ENCODE peak calls at places on chromosomes 11 and 22, in four cellular contexts. Y is H9, F is left ventricle myocardium inferior, T is gastrocnemius medialis. C is an unnamed sample. For H3K4me1 and H3K9me3, the result is how much of the 10 kb centered on the place peaks cover.

GRCh38 chr11:125263268-125263790 is 98.8 kb downstream of the PKNOX2 start:
- DNase-seq in T (peak), Y (peak), F (peak), C (peak)

GRCh38 chr11:84558085-84558905 is 1068.8 kb downstream of the DLG2 start:
- DNase-seq in T (no peak), Y (peak), F (no peak), C (no peak)

GRCh38 chr11:121109916-121110656 is 9.0 kb downstream of the TECTA start:
- DNase-seq in F (no peak), Y (no peak), T (no peak), C (no peak)

GRCh38 chr11:121551463-121551862 is 98.7 kb upstream of the SORL1-AS1 start:
- DNase-seq in T (no peak), Y (no peak), F (no peak), C (no peak)

GRCh38 chr22:19377565-19378361 is 53.8 kb downstream of the HIRA start:
- DNase-seq in F (no peak), T (no peak), Y (no peak), C (no peak)

GRCh38 chr11:36065436-36065835 is 121.6 kb downstream of the LDLRAD3 start:
- DNase-seq in F (no peak), Y (no peak), T (no peak), C (no peak)

GRCh38 chr22:30640361-30640760 is 4.8 kb downstream of the SLC35E4 start:
- DNase-seq in Y (no peak), F (no peak), T (no peak), C (no peak)

GRCh38 chr11:28383471-28383870 is 275.3 kb downstream of the METTL15 start:
- DNase-seq in Y (no peak), T (no peak), F (no peak), C (no peak)

GRCh38 chr11:111347723-111348115 is 31.4 kb downstream of the POU2AF1 start:
- DNase-seq in F (no peak), Y (no peak), T (no peak), C (no peak)

GRCh38 chr11:85752890-85753581 is 57.9 kb downstream of the SYTL2 start:
- DNase-seq in T (no peak), Y (no peak), F (no peak), C (no peak)

GRCh38 chr11:43825217-43825816 is 55.3 kb upstream of the ALKBH3 start:
- DNase-seq in Y (no peak), T (no peak), F (no peak), C (no peak)

GRCh38 chr11:6413791-6414231 is 5.1 kb downstream of the APBB1 start:
- DNase-seq in T (no peak), Y (no peak), F (no peak), C (no peak)

GRCh38 chr22:39932918-39933649 is 27.1 kb upstream of the TMA7B start:
- DNase-seq in F (no peak), Y (peak), T (no peak), C (peak)

GRCh38 chr11:69121021-69121420 is 34.7 kb upstream of the SMIM38 start:
- DNase-seq in F (no peak), Y (no peak), T (no peak), C (no peak)

GRCh38 chr11:111494040-111494439 is 18.1 kb downstream of the BTG4 start:
- DNase-seq in Y (no peak), F (no peak), T (no peak), C (no peak)

GRCh38 chr11:117185739-117186430 is 7.3 kb downstream of the SIDT2 start:
- DNase-seq in F (peak), Y (no peak), T (no peak), C (no peak)

GRCh38 chr11:24828938-24829337 is 332.1 kb downstream of the LUZP2 start:
- DNase-seq in F (no peak), Y (no peak), T (no peak), C (no peak)

GRCh38 chr11:76201056-76201455 is 5.2 kb downstream of the WNT11 start:
- DNase-seq in F (no peak), Y (no peak), T (no peak), C (no peak)

GRCh38 chr22:18113680-18114394 is 3.2 kb downstream of the TUBA8 start:
- DNase-seq in F (no peak), T (no peak), Y (no peak), C (no peak)

GRCh38 chr11:11370263-11371060 is 17.4 kb upstream of the CSNK2A3 start:
- DNase-seq in F (no peak), Y (no peak), T (no peak), C (no peak)
- H3K4me1 ChIP-seq in F (under half), Y (under half), T (under half), C (under half)

GRCh38 chr11:106854429-106854828 is 163.8 kb downstream of the GUCY1A2 start:
- DNase-seq in Y (no peak), F (no peak), T (no peak), C (no peak)
- H3K9me3 ChIP-seq in Y (under half), F (under half), T (under half), C (under half)

DNA sequence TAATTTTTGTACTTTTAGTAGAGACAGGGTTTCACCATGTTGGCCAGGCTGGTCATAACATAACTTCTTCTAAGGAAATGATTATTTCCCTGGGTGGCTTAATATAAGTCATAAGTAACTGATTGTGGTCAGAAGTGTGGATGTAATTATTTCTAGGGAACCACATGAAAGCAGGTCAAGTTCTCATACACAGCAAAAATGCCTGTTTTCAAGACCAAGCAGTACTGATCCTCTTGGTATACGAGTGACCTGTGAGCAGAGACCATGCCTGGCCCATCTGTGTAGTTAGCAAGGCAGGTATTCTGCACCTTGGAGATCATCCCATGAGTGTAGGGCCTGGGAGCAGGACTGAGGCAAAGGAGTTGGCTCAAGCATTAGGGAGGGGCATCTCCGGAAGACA is 32.5 kb upstream of the NUCB2 start:
- DNase-seq in F (no peak), Y (no peak), T (no peak), C (no peak)
- H3K27ac ChIP-seq in F (no peak), Y (no peak), T (no peak), C (no peak)

GRCh38 chr11:119091966-119092879 is 7.5 kb downstream of the HMBS start:
- DNase-seq in T (no peak), F (no peak), Y (no peak), C (no peak)

GRCh38 chr11:119093951-119094815 is 7.5 kb downstream of the DPAGT1 start:
- DNase-seq in Y (no peak), T (no peak), F (no peak), C (no peak)

GRCh38 chr11:119094816-119095065 is 6.9 kb downstream of the DPAGT1 start:
- DNase-seq in T (peak), F (peak), Y (no peak), C (no peak)

GRCh38 chr11:119092880-119093665 is 8.4 kb downstream of the HMBS start:
- DNase-seq in T (no peak), F (no peak), Y (no peak), C (no peak)

GRCh38 chr11:119093666-119093950 is 8.0 kb downstream of the DPAGT1 start:
- DNase-seq in F (no peak), Y (no peak), T (no peak), C (no peak)
- H3K4me1 ChIP-seq in F (under half), Y (under half), T (under half), C (under half)

GRCh38 chr11:50379484-50379883 is 346.8 kb downstream of the OR4C45 start:
- DNase-seq in Y (no peak), T (no peak), F (no peak), C (no peak)
- H3K9me3 ChIP-seq in Y (half or more), T (under half), F (half or more), C (under half)

GRCh38 chr11:113436672-113437252 is 38.4 kb downstream of the DRD2 start:
- DNase-seq in F (no peak), Y (no peak), T (no peak), C (no peak)

GRCh38 chr11:113435190-113435968 is 39.8 kb downstream of the DRD2 start:
- DNase-seq in T (no peak), Y (no peak), F (no peak), C (no peak)

GRCh38 chr11:113431746-113432145 is 43.5 kb downstream of the DRD2 start:
- DNase-seq in Y (no peak), T (no peak), F (no peak), C (no peak)
- H3K27ac ChIP-seq in Y (no peak), T (no peak), F (no peak), C (no peak)

GRCh38 chr11:105458071-105458470 is 151.8 kb upstream of the GRIA4 start:
- DNase-seq in T (no peak), Y (no peak), F (no peak), C (no peak)

GRCh38 chr11:105456950-105457349 is 152.9 kb upstream of the GRIA4 start:
- DNase-seq in T (no peak), F (no peak), Y (peak), C (peak)
- H3K4me1 ChIP-seq in T (under half), F (under half), Y (under half), C (under half)

GRCh38 chr22:38318792-38319773 is 1.9 kb upstream of the CSNK1E start:
- DNase-seq in Y (no peak), F (no peak), T (no peak), C (no peak)
- H3K9me3 ChIP-seq in Y (under half), F (under half), T (under half), C (under half)